ENCODE peak calls at places on chromosome 22, in eight cellular contexts. One of them, this sample, is unnamed.

GRCh38 chr22:36486619-36487384 is 5.4 kb upstream of the TXN2 start:
- DNase-seq in small intestine: peak; percentile 51
- DNase-seq in HCT116: no peak
- DNase-seq in neural progenitor cell: peak; percentile 77
- DNase-seq in psoas muscle: no peak
- DNase-seq in left ventricle myocardium inferior: no peak
- DNase-seq in body of pancreas: peak; percentile 63
- DNase-seq in uterus: no peak
- DNase-seq in this sample: no peak

GRCh38 chr22:28299760-28300159 is 379.9 kb downstream of the TTC28 start:
- DNase-seq in body of pancreas: peak; percentile 14
- DNase-seq in small intestine: no peak
- DNase-seq in uterus: peak; percentile 55
- DNase-seq in neural progenitor cell: no peak
- DNase-seq in psoas muscle: no peak
- DNase-seq in HCT116: no peak
- DNase-seq in left ventricle myocardium inferior: peak; percentile 15
- DNase-seq in this sample: no peak

GRCh38 chr22:19146215-19146968 is 1.9 kb upstream of the ESS2 start:
- DNase-seq in small intestine: no peak
- DNase-seq in body of pancreas: no peak
- DNase-seq in HCT116: no peak
- DNase-seq in neural progenitor cell: no peak
- DNase-seq in uterus: no peak
- DNase-seq in left ventricle myocardium inferior: no peak
- DNase-seq in psoas muscle: no peak
- DNase-seq in this sample: no peak

GRCh38 chr22:20569059-20570058 is 61.9 kb downstream of the MED15 start:
- DNase-seq in uterus: peak; percentile 71
- DNase-seq in small intestine: peak; percentile 58
- DNase-seq in body of pancreas: peak; percentile 42
- DNase-seq in neural progenitor cell: no peak
- DNase-seq in psoas muscle: peak; percentile 89
- DNase-seq in left ventricle myocardium inferior: peak; percentile 61
- DNase-seq in HCT116: peak; percentile 78
- DNase-seq in this sample: peak; percentile 81

GRCh38 chr22:46575915-46576555 is 38.6 kb upstream of the CELSR1 start:
- DNase-seq in neural progenitor cell: peak; percentile 20
- DNase-seq in HCT116: no peak
- DNase-seq in uterus: no peak
- DNase-seq in left ventricle myocardium inferior: peak; percentile 25
- DNase-seq in body of pancreas: no peak
- DNase-seq in psoas muscle: peak; percentile 44
- DNase-seq in small intestine: peak; percentile 88
- DNase-seq in this sample: peak; percentile 33

GRCh38 chr22:38196791-38197429 is 4.9 kb upstream of the MAFF start:
- DNase-seq in small intestine: peak; percentile 63
- DNase-seq in uterus: no peak
- DNase-seq in psoas muscle: no peak
- DNase-seq in left ventricle myocardium inferior: no peak
- DNase-seq in body of pancreas: no peak
- DNase-seq in neural progenitor cell: no peak
- DNase-seq in HCT116: no peak
- DNase-seq in this sample: no peak

GRCh38 chr22:46798366-46799057 is 36.1 kb downstream of the TBC1D22A start:
- DNase-seq in neural progenitor cell: peak; percentile 82
- DNase-seq in uterus: peak; percentile 74
- DNase-seq in HCT116: peak; percentile 29
- DNase-seq in left ventricle myocardium inferior: peak; percentile 70
- DNase-seq in body of pancreas: peak; percentile 81
- DNase-seq in small intestine: peak; percentile 84
- DNase-seq in psoas muscle: peak; percentile 84
- DNase-seq in this sample: peak; percentile 90

GRCh38 chr22:24937114-24937513 is 9.4 kb downstream of the LHFPL7 start:
- DNase-seq in uterus: no peak
- DNase-seq in body of pancreas: no peak
- DNase-seq in neural progenitor cell: peak; percentile 33
- DNase-seq in small intestine: peak; percentile 47
- DNase-seq in left ventricle myocardium inferior: no peak
- DNase-seq in psoas muscle: no peak
- DNase-seq in HCT116: no peak
- DNase-seq in this sample: no peak

GRCh38 chr22:43515902-43516301 is 104.1 kb downstream of the MPPED1 start:
- DNase-seq in left ventricle myocardium inferior: no peak
- DNase-seq in neural progenitor cell: no peak
- DNase-seq in body of pancreas: no peak
- DNase-seq in HCT116: no peak
- DNase-seq in psoas muscle: no peak
- DNase-seq in small intestine: no peak
- DNase-seq in uterus: no peak
- DNase-seq in this sample: no peak

GRCh38 chr22:19488884-19489843 is 9.4 kb downstream of the CDC45 start:
- DNase-seq in HCT116: no peak
- DNase-seq in neural progenitor cell: no peak
- DNase-seq in small intestine: peak; percentile 26
- DNase-seq in uterus: no peak
- DNase-seq in body of pancreas: no peak
- DNase-seq in left ventricle myocardium inferior: no peak
- DNase-seq in psoas muscle: no peak
- DNase-seq in this sample: no peak

GRCh38 chr22:43446037-43446803 is 34.4 kb downstream of the MPPED1 start:
- DNase-seq in psoas muscle: no peak
- DNase-seq in body of pancreas: no peak
- DNase-seq in neural progenitor cell: no peak
- DNase-seq in left ventricle myocardium inferior: no peak
- DNase-seq in small intestine: no peak
- DNase-seq in uterus: peak; percentile 7
- DNase-seq in HCT116: no peak
- DNase-seq in this sample: no peak

GRCh38 chr22:39514373-39514973 is 5.9 kb upstream of the ATF4 start:
- DNase-seq in uterus: peak; percentile 49
- DNase-seq in HCT116: no peak
- DNase-seq in psoas muscle: no peak
- DNase-seq in neural progenitor cell: peak; percentile 62
- DNase-seq in body of pancreas: peak; percentile 75
- DNase-seq in left ventricle myocardium inferior: peak; percentile 62
- DNase-seq in small intestine: peak; percentile 47
- DNase-seq in this sample: peak; percentile 87
- H3K4me1 ChIP-seq in uterus: peaks cover 5% of the 10 kb centered on the region
- H3K4me1 ChIP-seq in HCT116: peaks cover 20% of the 10 kb centered on the region
- H3K4me1 ChIP-seq in psoas muscle: peaks cover 19% of the 10 kb centered on the region
- H3K4me1 ChIP-seq in neural progenitor cell: peaks cover 4% of the 10 kb centered on the region
- H3K4me1 ChIP-seq in body of pancreas: peaks cover 9% of the 10 kb centered on the region
- H3K4me1 ChIP-seq in left ventricle myocardium inferior: peaks cover 33% of the 10 kb centered on the region
- H3K4me1 ChIP-seq in small intestine: no peaks in the 10 kb centered on the region
- H3K4me1 ChIP-seq in this sample: no peaks in the 10 kb centered on the region

DNA sequence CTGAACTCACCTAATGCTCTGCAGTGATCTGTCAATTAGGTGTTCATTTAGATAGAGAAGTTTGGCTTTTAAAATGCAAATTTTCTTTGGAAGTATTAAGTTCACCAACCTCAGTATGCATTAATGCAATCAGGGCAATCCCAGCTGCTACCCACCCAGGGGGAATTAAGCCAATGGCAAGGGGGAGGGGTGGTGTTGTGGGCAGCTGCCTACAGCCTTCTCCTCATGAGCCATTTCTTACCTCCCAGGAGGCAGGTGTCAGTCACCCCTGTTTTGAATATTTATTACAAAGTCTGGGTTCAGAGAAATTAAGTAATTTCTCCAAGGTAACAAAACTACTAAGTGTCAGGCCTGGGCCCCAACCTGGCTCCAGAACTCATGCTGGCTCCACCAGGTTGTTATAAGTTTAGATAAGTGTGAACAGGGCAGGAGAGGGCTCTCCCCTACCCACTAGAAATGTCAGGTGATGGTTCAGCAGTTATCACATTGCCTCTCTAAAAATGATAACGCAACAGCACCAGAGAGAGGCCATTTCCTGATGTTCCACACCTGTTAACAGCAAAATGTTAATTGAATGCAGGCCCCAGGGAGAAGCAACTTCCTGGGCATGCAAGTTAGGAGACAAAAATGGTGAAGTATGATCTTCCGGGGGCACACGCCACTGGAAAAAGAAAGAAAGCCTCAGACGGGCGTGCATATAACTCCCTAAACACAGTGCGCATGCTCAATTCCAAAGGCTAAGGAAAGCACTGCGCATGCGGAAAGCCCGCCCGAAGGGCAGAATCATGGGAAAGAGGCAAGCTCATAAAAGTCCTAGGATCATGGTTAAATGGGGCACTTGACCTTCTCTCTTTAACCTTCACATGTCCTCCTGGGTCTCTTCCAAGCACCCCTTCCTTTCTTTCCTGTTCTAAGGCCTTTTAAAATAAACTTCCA is 35.4 kb upstream of the GNAZ start:
- DNase-seq in neural progenitor cell: no peak
- DNase-seq in HCT116: no peak
- DNase-seq in left ventricle myocardium inferior: no peak
- DNase-seq in body of pancreas: no peak
- DNase-seq in uterus: no peak
- DNase-seq in psoas muscle: no peak
- DNase-seq in small intestine: no peak
- DNase-seq in this sample: no peak
- H3K4me1 ChIP-seq in neural progenitor cell: peaks cover 17% of the 10 kb centered on the region
- H3K4me1 ChIP-seq in HCT116: no peaks in the 10 kb centered on the region
- H3K4me1 ChIP-seq in left ventricle myocardium inferior: peaks cover 3% of the 10 kb centered on the region
- H3K4me1 ChIP-seq in body of pancreas: no peaks in the 10 kb centered on the region
- H3K4me1 ChIP-seq in uterus: no peaks in the 10 kb centered on the region
- H3K4me1 ChIP-seq in psoas muscle: no peaks in the 10 kb centered on the region
- H3K4me1 ChIP-seq in small intestine: no peaks in the 10 kb centered on the region
- H3K4me1 ChIP-seq in this sample: no peaks in the 10 kb centered on the region

DNA sequence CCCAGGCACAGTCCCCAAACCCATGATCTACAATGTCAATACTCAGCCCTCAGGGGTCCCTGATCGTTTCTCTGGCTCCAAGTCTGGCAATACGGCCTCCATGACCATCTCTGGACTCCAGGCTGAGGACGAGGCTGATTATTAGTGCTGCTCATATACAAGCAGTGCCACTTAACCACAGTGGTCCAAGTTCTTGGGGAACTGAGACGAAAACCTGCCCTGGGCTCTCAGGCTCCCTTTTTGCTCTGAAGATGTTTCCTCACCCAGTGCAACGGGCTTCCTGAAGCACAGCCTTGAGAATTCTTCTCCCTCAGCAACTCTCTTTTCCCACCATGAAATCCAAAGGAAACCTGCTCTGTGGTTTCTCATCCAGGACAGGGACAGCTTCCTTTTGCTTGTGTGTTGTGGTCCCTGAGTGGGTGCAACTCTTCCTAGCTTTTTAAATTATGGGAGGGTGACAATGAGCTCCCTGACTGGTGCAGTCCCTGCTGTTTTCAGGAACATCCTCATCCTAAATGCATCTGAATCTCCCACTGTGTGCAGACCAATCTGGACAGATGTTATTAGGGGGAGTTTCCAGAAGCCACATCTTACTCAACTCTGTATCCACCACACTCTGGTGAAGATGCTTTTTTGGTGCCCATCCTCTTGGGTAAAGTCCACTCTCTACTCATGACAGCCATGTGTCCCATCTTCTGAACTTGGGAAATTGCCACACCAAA is 30.6 kb upstream of the IGLL5 start:
- DNase-seq in HCT116: no peak
- DNase-seq in left ventricle myocardium inferior: no peak
- DNase-seq in uterus: no peak
- DNase-seq in psoas muscle: no peak
- DNase-seq in small intestine: no peak
- DNase-seq in body of pancreas: no peak
- DNase-seq in neural progenitor cell: no peak
- DNase-seq in this sample: no peak
- H3K4me1 ChIP-seq in HCT116: peaks cover 5% of the 10 kb centered on the region
- H3K4me1 ChIP-seq in left ventricle myocardium inferior: no peaks in the 10 kb centered on the region
- H3K4me1 ChIP-seq in uterus: no peaks in the 10 kb centered on the region
- H3K4me1 ChIP-seq in psoas muscle: no peaks in the 10 kb centered on the region
- H3K4me1 ChIP-seq in small intestine: no peaks in the 10 kb centered on the region
- H3K4me1 ChIP-seq in body of pancreas: no peaks in the 10 kb centered on the region
- H3K4me1 ChIP-seq in neural progenitor cell: no peaks in the 10 kb centered on the region
- H3K4me1 ChIP-seq in this sample: no peaks in the 10 kb centered on the region

GRCh38 chr22:44865193-44866057 is 113.0 kb downstream of the ARHGAP8 start:
- DNase-seq in small intestine: no peak
- DNase-seq in psoas muscle: no peak
- DNase-seq in neural progenitor cell: no peak
- DNase-seq in left ventricle myocardium inferior: no peak
- DNase-seq in uterus: no peak
- DNase-seq in body of pancreas: no peak
- DNase-seq in HCT116: no peak
- DNase-seq in this sample: no peak

GRCh38 chr22:44862281-44862680 is 109.9 kb downstream of the ARHGAP8 start:
- DNase-seq in psoas muscle: no peak
- DNase-seq in small intestine: no peak
- DNase-seq in uterus: no peak
- DNase-seq in left ventricle myocardium inferior: no peak
- DNase-seq in body of pancreas: no peak
- DNase-seq in neural progenitor cell: no peak
- DNase-seq in HCT116: no peak
- DNase-seq in this sample: no peak

GRCh38 chr22:44860311-44860710 is 107.9 kb downstream of the ARHGAP8 start:
- DNase-seq in left ventricle myocardium inferior: no peak
- DNase-seq in psoas muscle: no peak
- DNase-seq in HCT116: no peak
- DNase-seq in small intestine: no peak
- DNase-seq in uterus: no peak
- DNase-seq in neural progenitor cell: no peak
- DNase-seq in body of pancreas: no peak
- DNase-seq in this sample: no peak

GRCh38 chr22:44861245-44861644 is 108.9 kb downstream of the ARHGAP8 start:
- DNase-seq in small intestine: no peak
- DNase-seq in uterus: no peak
- DNase-seq in neural progenitor cell: no peak
- DNase-seq in HCT116: no peak
- DNase-seq in body of pancreas: no peak
- DNase-seq in psoas muscle: no peak
- DNase-seq in left ventricle myocardium inferior: no peak
- DNase-seq in this sample: no peak

DNA sequence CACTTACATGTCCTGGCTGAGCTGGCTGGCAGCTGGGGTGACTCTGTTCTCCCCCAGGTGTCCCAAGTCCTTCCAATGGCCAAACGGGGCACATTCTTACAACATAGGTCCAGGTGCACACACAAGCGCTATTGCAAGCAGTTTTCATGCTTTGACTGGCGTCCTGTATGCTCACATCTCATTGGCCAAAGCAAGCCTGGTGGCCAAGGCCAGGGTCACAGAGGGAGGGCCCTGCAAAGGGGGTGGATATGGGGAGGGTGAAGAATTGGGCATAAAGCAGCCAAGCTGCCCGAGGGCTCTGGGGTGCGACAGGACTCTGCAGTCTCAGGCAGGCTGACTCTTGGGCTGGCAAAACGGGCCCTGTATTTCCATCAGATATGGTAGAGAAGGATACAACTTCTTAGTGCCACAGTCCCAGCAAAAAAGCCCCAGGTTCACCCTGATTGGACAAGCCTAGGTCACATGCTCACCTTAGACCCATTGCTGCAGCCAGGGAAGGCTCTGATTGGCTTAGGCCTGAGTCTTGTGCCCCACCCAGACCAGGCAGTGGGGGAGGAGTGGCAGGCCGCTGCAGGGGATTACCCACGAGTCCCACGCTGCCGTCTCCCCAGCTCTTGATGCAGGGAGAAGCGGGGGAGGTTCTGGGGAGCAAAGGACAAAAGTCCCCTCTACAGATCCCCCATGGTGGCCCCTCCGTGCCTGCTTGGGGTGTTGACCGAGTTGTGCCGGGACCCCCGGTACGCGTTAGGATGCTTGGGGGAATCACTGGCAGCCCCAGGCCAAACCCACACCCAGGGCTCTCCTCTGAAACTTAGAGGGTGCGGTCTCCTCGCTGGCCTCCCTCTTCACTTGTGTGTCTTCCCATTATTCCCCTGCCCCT is 110.8 kb downstream of the ARHGAP8 start:
- DNase-seq in uterus: no peak
- DNase-seq in body of pancreas: no peak
- DNase-seq in small intestine: no peak
- DNase-seq in neural progenitor cell: peak; percentile 34
- DNase-seq in left ventricle myocardium inferior: no peak
- DNase-seq in HCT116: peak; percentile 16
- DNase-seq in psoas muscle: no peak
- DNase-seq in this sample: no peak
- H3K4me1 ChIP-seq in uterus: no peaks in the 10 kb centered on the region
- H3K4me1 ChIP-seq in body of pancreas: no peaks in the 10 kb centered on the region
- H3K4me1 ChIP-seq in small intestine: no peaks in the 10 kb centered on the region
- H3K4me1 ChIP-seq in neural progenitor cell: peaks cover 3% of the 10 kb centered on the region
- H3K4me1 ChIP-seq in left ventricle myocardium inferior: no peaks in the 10 kb centered on the region
- H3K4me1 ChIP-seq in HCT116: peaks cover 26% of the 10 kb centered on the region
- H3K4me1 ChIP-seq in psoas muscle: no peaks in the 10 kb centered on the region
- H3K4me1 ChIP-seq in this sample: no peaks in the 10 kb centered on the region